ENCODE peak calls at places on chromosomes 5 and 9, in ten cellular contexts. One of them, this sample, is unnamed.

GRCh38 chr9:129166962-129167557 is 11.0 kb downstream of the IER5L start:
- DNase-seq in anterior cingulate cortex: no peak
- DNase-seq in heart left ventricle: peak; percentile 78
- DNase-seq in LHCN-M2: peak; percentile 71
- DNase-seq in nephron progenitor cell: no peak
- DNase-seq in progenitor cell of endocrine pancreas: peak; percentile 42
- DNase-seq in HEK293T: peak; percentile 57
- DNase-seq in chondrocyte: no peak
- DNase-seq in breast epithelium: peak; percentile 92
- DNase-seq in stimulated activated CD4-positive, alpha-beta T cell treated with anti-CD3 and anti-CD28 coated beads, TNF-alpha, amount 100 ng/mL, for 48 hours: no peak
- DNase-seq in this sample: no peak

GRCh38 chr9:122336836-122337560 is 33.8 kb upstream of the PTGS1 start:
- DNase-seq in anterior cingulate cortex: peak; percentile 47
- DNase-seq in heart left ventricle: no peak
- DNase-seq in LHCN-M2: no peak
- DNase-seq in nephron progenitor cell: no peak
- DNase-seq in progenitor cell of endocrine pancreas: no peak
- DNase-seq in HEK293T: no peak
- DNase-seq in chondrocyte: no peak
- DNase-seq in breast epithelium: no peak
- DNase-seq in stimulated activated CD4-positive, alpha-beta T cell treated with anti-CD3 and anti-CD28 coated beads, TNF-alpha, amount 100 ng/mL, for 48 hours: no peak
- DNase-seq in this sample: no peak

GRCh38 chr5:56075361-56075760 is 80.6 kb upstream of the IL6ST start:
- DNase-seq in anterior cingulate cortex: no peak
- DNase-seq in heart left ventricle: peak; percentile 33
- DNase-seq in LHCN-M2: no peak
- DNase-seq in nephron progenitor cell: no peak
- DNase-seq in progenitor cell of endocrine pancreas: no peak
- DNase-seq in HEK293T: no peak
- DNase-seq in chondrocyte: no peak
- DNase-seq in breast epithelium: no peak
- DNase-seq in stimulated activated CD4-positive, alpha-beta T cell treated with anti-CD3 and anti-CD28 coated beads, TNF-alpha, amount 100 ng/mL, for 48 hours: no peak
- DNase-seq in this sample: no peak

GRCh38 chr9:117413346-117414219 is 1.3 kb downstream of the ASTN2 start:
- DNase-seq in anterior cingulate cortex: no peak
- DNase-seq in heart left ventricle: no peak
- DNase-seq in LHCN-M2: no peak
- DNase-seq in nephron progenitor cell: peak; percentile 70
- DNase-seq in progenitor cell of endocrine pancreas: peak; percentile 37
- DNase-seq in HEK293T: peak; percentile 27
- DNase-seq in chondrocyte: no peak
- DNase-seq in breast epithelium: no peak
- DNase-seq in stimulated activated CD4-positive, alpha-beta T cell treated with anti-CD3 and anti-CD28 coated beads, TNF-alpha, amount 100 ng/mL, for 48 hours: no peak
- DNase-seq in this sample: no peak

GRCh38 chr5:30040483-30041116 is 1152.9 kb upstream of the CDH6 start:
- DNase-seq in anterior cingulate cortex: peak; percentile 45
- DNase-seq in heart left ventricle: no peak
- DNase-seq in LHCN-M2: peak; percentile 41
- DNase-seq in nephron progenitor cell: peak; percentile 67
- DNase-seq in progenitor cell of endocrine pancreas: peak; percentile 46
- DNase-seq in HEK293T: peak; percentile 39
- DNase-seq in chondrocyte: no peak
- DNase-seq in breast epithelium: no peak
- DNase-seq in stimulated activated CD4-positive, alpha-beta T cell treated with anti-CD3 and anti-CD28 coated beads, TNF-alpha, amount 100 ng/mL, for 48 hours: no peak
- DNase-seq in this sample: no peak

GRCh38 chr5:79697222-79698164 is 7.9 kb downstream of the CMYA5 start:
- DNase-seq in anterior cingulate cortex: no peak
- DNase-seq in heart left ventricle: peak; percentile 60
- DNase-seq in LHCN-M2: no peak
- DNase-seq in nephron progenitor cell: no peak
- DNase-seq in progenitor cell of endocrine pancreas: no peak
- DNase-seq in HEK293T: no peak
- DNase-seq in chondrocyte: no peak
- DNase-seq in breast epithelium: no peak
- DNase-seq in stimulated activated CD4-positive, alpha-beta T cell treated with anti-CD3 and anti-CD28 coated beads, TNF-alpha, amount 100 ng/mL, for 48 hours: no peak
- DNase-seq in this sample: no peak

GRCh38 chr9:137028281-137029057 is 432 bp upstream of the ABCA2 start:
- DNase-seq in anterior cingulate cortex: peak; percentile 64
- DNase-seq in heart left ventricle: peak; percentile 78
- DNase-seq in LHCN-M2: peak; percentile 38
- DNase-seq in nephron progenitor cell: peak; percentile 85
- DNase-seq in progenitor cell of endocrine pancreas: peak; percentile 67
- DNase-seq in HEK293T: peak; percentile 85
- DNase-seq in chondrocyte: no peak
- DNase-seq in breast epithelium: peak; percentile 73
- DNase-seq in stimulated activated CD4-positive, alpha-beta T cell treated with anti-CD3 and anti-CD28 coated beads, TNF-alpha, amount 100 ng/mL, for 48 hours: no peak
- DNase-seq in this sample: peak; percentile 48

GRCh38 chr5:15510816-15511215 is 10.8 kb downstream of the FBXL7 start:
- DNase-seq in anterior cingulate cortex: no peak
- DNase-seq in heart left ventricle: no peak
- DNase-seq in LHCN-M2: peak; percentile 74
- DNase-seq in nephron progenitor cell: no peak
- DNase-seq in progenitor cell of endocrine pancreas: no peak
- DNase-seq in HEK293T: no peak
- DNase-seq in chondrocyte: no peak
- DNase-seq in breast epithelium: no peak
- DNase-seq in stimulated activated CD4-positive, alpha-beta T cell treated with anti-CD3 and anti-CD28 coated beads, TNF-alpha, amount 100 ng/mL, for 48 hours: no peak
- DNase-seq in this sample: no peak

GRCh38 chr9:119047513-119047912 is 321.7 kb downstream of the BRINP1 start:
- DNase-seq in anterior cingulate cortex: no peak
- DNase-seq in heart left ventricle: no peak
- DNase-seq in LHCN-M2: no peak
- DNase-seq in nephron progenitor cell: no peak
- DNase-seq in progenitor cell of endocrine pancreas: no peak
- DNase-seq in HEK293T: no peak
- DNase-seq in chondrocyte: no peak
- DNase-seq in breast epithelium: no peak
- DNase-seq in stimulated activated CD4-positive, alpha-beta T cell treated with anti-CD3 and anti-CD28 coated beads, TNF-alpha, amount 100 ng/mL, for 48 hours: no peak
- DNase-seq in this sample: no peak

GRCh38 chr5:135569755-135570452 is 8.9 kb downstream of the CXCL14 start:
- DNase-seq in anterior cingulate cortex: no peak
- DNase-seq in heart left ventricle: no peak
- DNase-seq in LHCN-M2: no peak
- DNase-seq in nephron progenitor cell: peak; percentile 48
- DNase-seq in progenitor cell of endocrine pancreas: peak; percentile 33
- DNase-seq in HEK293T: peak; percentile 72
- DNase-seq in chondrocyte: no peak
- DNase-seq in breast epithelium: no peak
- DNase-seq in stimulated activated CD4-positive, alpha-beta T cell treated with anti-CD3 and anti-CD28 coated beads, TNF-alpha, amount 100 ng/mL, for 48 hours: no peak
- DNase-seq in this sample: no peak

GRCh38 chr5:142587354-142587965 is 98.4 kb downstream of the FGF1 start:
- DNase-seq in anterior cingulate cortex: no peak
- DNase-seq in heart left ventricle: no peak
- DNase-seq in LHCN-M2: peak; percentile 49
- DNase-seq in nephron progenitor cell: peak; percentile 26
- DNase-seq in progenitor cell of endocrine pancreas: no peak
- DNase-seq in HEK293T: peak; percentile 39
- DNase-seq in chondrocyte: no peak
- DNase-seq in breast epithelium: no peak
- DNase-seq in stimulated activated CD4-positive, alpha-beta T cell treated with anti-CD3 and anti-CD28 coated beads, TNF-alpha, amount 100 ng/mL, for 48 hours: no peak
- DNase-seq in this sample: no peak

GRCh38 chr5:121954086-121954485 is 7.7 kb upstream of the SRFBP1 start:
- DNase-seq in anterior cingulate cortex: no peak
- DNase-seq in heart left ventricle: no peak
- DNase-seq in LHCN-M2: no peak
- DNase-seq in nephron progenitor cell: no peak
- DNase-seq in progenitor cell of endocrine pancreas: no peak
- DNase-seq in HEK293T: no peak
- DNase-seq in chondrocyte: peak; percentile 72
- DNase-seq in breast epithelium: no peak
- DNase-seq in stimulated activated CD4-positive, alpha-beta T cell treated with anti-CD3 and anti-CD28 coated beads, TNF-alpha, amount 100 ng/mL, for 48 hours: no peak
- DNase-seq in this sample: no peak

GRCh38 chr9:72540348-72540873 is 19.0 kb downstream of the TMC1 start:
- DNase-seq in anterior cingulate cortex: no peak
- DNase-seq in heart left ventricle: no peak
- DNase-seq in LHCN-M2: peak; percentile 80
- DNase-seq in nephron progenitor cell: no peak
- DNase-seq in progenitor cell of endocrine pancreas: no peak
- DNase-seq in HEK293T: no peak
- DNase-seq in chondrocyte: no peak
- DNase-seq in breast epithelium: no peak
- DNase-seq in stimulated activated CD4-positive, alpha-beta T cell treated with anti-CD3 and anti-CD28 coated beads, TNF-alpha, amount 100 ng/mL, for 48 hours: no peak
- DNase-seq in this sample: no peak

GRCh38 chr5:6719896-6720560 is 6.8 kb downstream of the TENT4A start:
- DNase-seq in anterior cingulate cortex: no peak
- DNase-seq in heart left ventricle: no peak
- DNase-seq in LHCN-M2: no peak
- DNase-seq in nephron progenitor cell: no peak
- DNase-seq in progenitor cell of endocrine pancreas: no peak
- DNase-seq in HEK293T: no peak
- DNase-seq in chondrocyte: no peak
- DNase-seq in breast epithelium: no peak
- DNase-seq in stimulated activated CD4-positive, alpha-beta T cell treated with anti-CD3 and anti-CD28 coated beads, TNF-alpha, amount 100 ng/mL, for 48 hours: no peak
- DNase-seq in this sample: no peak